ENCODE peak calls at places on chromosome 21, in six cellular contexts. X is GM12878, Y is HCT116, A is endothelial cell of umbilical vein, H is HepG2, B is SK-N-SH. D is an unnamed sample.

GRCh38 chr21:16196521-16197208 is 466.9 kb downstream of the USP25 start:
- DNase-seq in X (no peak), Y (no peak), A (peak), H (no peak), B (no peak), D (no peak)

GRCh38 chr21:37459575-37459974 is 93.0 kb downstream of the DYRK1A start:
- DNase-seq in X (no peak), Y (no peak), A (no peak), H (no peak), B (no peak), D (no peak)

GRCh38 chr21:31364265-31364945 is 20.3 kb upstream of the TIAM1 start:
- DNase-seq in X (no peak), Y (no peak), A (no peak), H (no peak), B (no peak), D (no peak)

GRCh38 chr21:29376556-29376955 is 77.8 kb downstream of the BACH1 start:
- DNase-seq in X (no peak), Y (peak), A (peak), H (peak), B (no peak), D (no peak)

GRCh38 chr21:36104306-36105300 is 30.3 kb upstream of the CBR3 start:
- DNase-seq in X (no peak), Y (peak), A (peak), H (no peak), B (peak), D (no peak)

GRCh38 chr21:44718571-44718970 is 7.2 kb upstream of the TSPEAR start:
- DNase-seq in X (no peak), Y (no peak), A (no peak), H (no peak), B (no peak), D (no peak)

GRCh38 chr21:29258626-29259335 is 39.9 kb upstream of the BACH1 start:
- DNase-seq in X (no peak), Y (no peak), A (peak), H (peak), B (no peak), D (no peak)

GRCh38 chr21:14864211-14865021 is 200.4 kb downstream of the NRIP1 start:
- DNase-seq in X (no peak), Y (no peak), A (peak), H (peak), B (peak), D (no peak)

GRCh38 chr21:33396966-33397365 is 6.2 kb upstream of the IFNGR2 start:
- DNase-seq in X (no peak), Y (no peak), A (no peak), H (no peak), B (no peak), D (no peak)

GRCh38 chr21:32545948-32546441 is 39.3 kb downstream of the TCP10L start:
- DNase-seq in X (no peak), Y (no peak), A (peak), H (no peak), B (no peak), D (no peak)

GRCh38 chr21:15192243-15192642 is 127.4 kb upstream of the NRIP1 start:
- DNase-seq in X (no peak), Y (no peak), A (no peak), H (no peak), B (no peak), D (no peak)

GRCh38 chr21:32410291-32410690 is 2.2 kb upstream of the EVA1C start:
- DNase-seq in X (no peak), Y (no peak), A (no peak), H (no peak), B (no peak), D (no peak)

GRCh38 chr21:33496345-33496744 is 4.8 kb upstream of the DNAJC28 start:
- DNase-seq in X (no peak), Y (no peak), A (no peak), H (no peak), B (no peak), D (no peak)

GRCh38 chr21:29230541-29231275 is 68.0 kb upstream of the BACH1 start:
- DNase-seq in X (no peak), Y (no peak), A (no peak), H (no peak), B (no peak), D (no peak)

GRCh38 chr21:43318841-43319781 is 107.8 kb downstream of the SIK1 start:
- DNase-seq in X (peak), Y (no peak), A (no peak), H (no peak), B (peak), D (no peak)

GRCh38 chr21:36419996-36420395 is 34.8 kb downstream of the CHAF1B start:
- DNase-seq in X (no peak), Y (peak), A (peak), H (peak), B (peak), D (peak)

DNA sequence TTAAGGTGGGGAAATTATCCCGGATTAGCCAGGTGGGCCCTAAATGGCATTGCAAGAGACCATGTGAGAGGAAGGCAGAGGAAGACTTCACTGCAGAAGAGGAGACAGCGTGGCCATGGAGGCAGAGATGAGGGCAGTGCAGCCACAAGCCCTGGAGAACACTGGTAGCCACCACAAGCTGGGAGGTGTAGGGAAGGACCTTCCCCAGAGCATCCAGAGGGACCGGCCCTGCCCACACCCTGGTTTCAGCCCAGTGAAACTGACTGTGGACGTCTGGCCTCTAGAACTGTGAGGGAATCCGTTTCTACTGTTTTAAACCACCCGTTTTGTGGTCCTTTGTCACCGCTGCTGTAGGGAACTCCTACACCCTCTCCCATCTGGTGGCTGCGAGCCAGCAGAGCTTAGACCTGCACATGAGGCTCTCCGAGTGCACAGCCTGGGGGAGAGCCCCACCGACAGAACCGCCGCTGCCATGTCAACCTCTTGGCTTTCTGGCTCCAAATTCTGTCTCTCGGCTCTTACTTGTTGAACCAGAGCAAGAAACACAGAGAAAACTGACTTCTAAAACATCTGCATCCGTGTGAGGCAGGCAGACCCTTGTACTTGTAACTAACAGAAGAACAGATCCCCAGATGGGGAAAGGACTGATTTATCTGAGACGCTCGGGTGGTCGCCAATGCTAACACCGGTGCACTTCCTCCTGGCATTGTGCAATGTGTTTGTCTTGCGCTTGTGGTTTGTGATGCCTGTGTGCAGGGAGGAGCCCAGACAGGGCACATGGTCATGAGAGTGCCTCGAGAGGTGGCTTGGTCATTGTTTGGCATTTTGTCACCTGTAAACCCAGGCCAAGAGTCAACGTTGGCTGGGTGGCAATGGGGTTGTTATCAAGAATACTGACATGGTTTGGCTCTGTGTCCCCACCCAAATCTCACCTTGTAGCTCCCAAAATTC is 90.9 kb upstream of the TMPRSS2 start:
- DNase-seq in X (no peak), Y (no peak), A (no peak), H (no peak), B (no peak), D (no peak)
- H3K9ac ChIP-seq in X (no peak), Y (no peak), A (no peak), H (no peak), B (no peak), D (no peak)

DNA sequence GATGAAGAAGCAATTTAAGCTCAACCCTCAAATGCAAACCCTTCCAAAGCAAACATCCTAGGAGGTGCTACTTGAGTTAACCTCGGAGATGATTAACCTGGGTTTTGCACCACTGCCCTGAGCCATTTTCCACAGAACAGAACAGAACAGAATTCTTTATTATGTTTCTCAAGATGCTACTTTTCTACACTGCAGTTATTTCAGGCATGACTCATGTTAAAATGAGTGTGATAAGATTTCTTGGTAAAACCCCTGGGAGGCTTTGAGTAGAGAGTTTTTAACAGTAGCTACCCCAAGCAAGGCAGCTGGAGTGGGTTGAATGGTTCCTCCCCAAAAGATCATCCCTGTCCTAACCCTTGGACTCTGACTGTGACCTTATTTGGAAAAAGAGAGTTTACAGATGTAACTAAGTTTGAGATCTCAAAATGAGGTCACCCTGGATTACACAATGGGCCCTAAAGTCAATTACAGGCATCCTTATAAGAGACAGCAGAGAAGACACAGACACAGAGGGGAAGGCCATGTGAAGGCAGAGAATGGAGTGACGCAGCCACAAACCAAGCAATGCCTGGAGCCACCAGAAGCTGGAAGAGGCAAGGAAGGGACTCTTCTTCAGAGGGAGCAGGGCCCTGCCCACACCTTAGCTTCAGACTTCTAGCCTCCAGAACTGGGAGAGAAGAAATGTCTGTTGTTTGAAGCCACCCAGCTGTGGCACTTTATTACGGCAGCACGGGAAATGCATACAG is 153.4 kb downstream of the ETS2 start:
- DNase-seq in X (no peak), Y (no peak), A (no peak), H (peak), B (no peak), D (no peak)
- TF ChIP-seq POLR2AphosphoS5 in X (no peak), Y (no peak), A (no peak), H (no peak), B (no peak), D (no peak)

GRCh38 chr21:34609244-34609950 is 5.5 kb downstream of the RCAN1 start:
- DNase-seq in X (no peak), Y (no peak), A (no peak), H (no peak), B (no peak), D (no peak)
- H3K27ac ChIP-seq in X (no peak), Y (no peak), A (no peak), H (no peak), B (no peak), D (no peak)

GRCh38 chr21:42102946-42103345 is 31.8 kb downstream of the UMODL1 start:
- DNase-seq in X (no peak), Y (no peak), A (no peak), H (no peak), B (no peak), D (no peak)

GRCh38 chr21:42102063-42102462 is 30.9 kb downstream of the UMODL1 start:
- DNase-seq in X (no peak), Y (no peak), A (no peak), H (no peak), B (no peak), D (no peak)

GRCh38 chr21:42105476-42105875 is 34.4 kb downstream of the UMODL1 start:
- DNase-seq in X (no peak), Y (no peak), A (no peak), H (no peak), B (no peak), D (no peak)

GRCh38 chr21:42102516-42102915 is 31.4 kb downstream of the UMODL1 start:
- DNase-seq in X (no peak), Y (no peak), A (no peak), H (no peak), B (no peak), D (no peak)

DNA sequence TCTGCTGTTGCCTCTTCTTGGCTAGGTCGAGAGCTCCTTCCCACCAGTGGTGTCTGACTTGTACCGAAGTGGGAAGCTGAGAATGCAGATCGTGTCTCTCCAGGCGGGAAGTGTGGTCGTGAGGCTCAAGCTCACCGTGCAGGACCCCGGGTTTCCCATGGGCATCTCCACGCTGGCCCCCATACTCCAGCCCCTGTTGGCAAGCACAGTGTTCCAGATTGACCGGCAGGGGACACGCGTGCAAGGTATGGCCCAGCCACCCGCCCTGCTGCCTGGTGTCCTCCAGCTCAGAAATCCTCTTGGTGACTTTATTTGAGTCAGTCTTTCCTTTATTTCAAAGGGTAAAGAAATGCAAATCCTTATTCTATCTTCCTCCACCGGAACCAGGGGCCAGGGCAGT is 32.7 kb downstream of the UMODL1 start:
- DNase-seq in X (no peak), Y (no peak), A (no peak), H (no peak), B (no peak), D (no peak)
- H3K9ac ChIP-seq in X (no peak), Y (no peak), A (no peak), H (no peak), B (no peak), D (no peak)

DNA sequence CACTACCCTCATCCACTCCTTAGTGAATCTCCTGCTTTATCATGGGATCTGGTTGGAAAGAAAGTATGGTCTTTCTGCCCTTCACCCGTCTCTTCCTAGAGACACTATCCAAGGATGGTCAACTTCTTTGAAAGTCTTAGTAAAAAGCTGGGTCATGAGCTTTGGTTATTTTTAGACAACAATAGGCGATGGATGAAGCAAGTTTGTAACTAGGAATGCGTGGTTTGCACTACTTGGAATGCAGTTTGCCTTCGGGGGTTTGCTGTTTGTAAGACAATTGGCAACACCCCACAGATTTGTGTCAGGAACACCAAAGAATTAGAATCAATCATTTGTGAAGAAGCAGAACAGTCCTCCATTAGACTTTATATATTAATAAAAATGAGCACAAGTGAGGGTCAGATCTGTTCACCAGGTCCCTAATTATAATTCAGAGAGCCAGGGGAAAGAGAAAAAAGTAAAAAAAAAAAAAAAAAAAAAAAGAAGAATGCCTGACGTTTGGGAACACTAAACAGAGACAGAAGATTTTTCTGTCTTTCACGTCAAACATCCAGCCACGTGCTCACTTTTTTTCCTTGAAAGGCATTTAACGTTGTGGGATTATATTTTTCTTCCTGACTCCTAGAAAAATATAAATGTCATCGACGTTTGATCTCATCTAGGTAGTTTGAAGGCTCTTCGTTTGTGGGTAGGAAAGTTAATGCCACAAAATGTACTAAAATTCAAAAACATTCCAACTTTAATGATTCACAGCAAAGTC is 60.7 kb upstream of the BTG3 start:
- DNase-seq in X (no peak), Y (no peak), A (no peak), H (no peak), B (no peak), D (no peak)
- TF ChIP-seq POLR2AphosphoS5 in X (no peak), Y (no peak), A (no peak), H (no peak), B (no peak), D (no peak)

GRCh38 chr21:45993210-45994085 is 11.9 kb downstream of the COL6A1 start:
- DNase-seq in X (no peak), Y (no peak), A (no peak), H (no peak), B (no peak), D (no peak)
- H3K27ac ChIP-seq in X (no peak), Y (no peak), A (no peak), H (no peak), B (no peak), D (no peak)

D was measured in SK-N-MC.